ENCODE peak calls at places on chromosomes 6 and 20, in ten cellular contexts. J, X, D, U, F, Z, Y, B, H and G are unnamed samples.

GRCh38 chr6:17389274-17389847 is 4.0 kb upstream of the CAP2 start:
- DNase-seq in D (no peak), Y (no peak), F (no peak), H (no peak), J (no peak), X (no peak), B (no peak), Z (no peak), U (no peak), G (no peak)

GRCh38 chr20:35563834-35564233 is 22.0 kb downstream of the ERGIC3 start:
- DNase-seq in Z (no peak), Y (no peak), F (no peak), X (no peak), U (no peak), B (no peak), D (no peak), H (no peak), J (no peak), G (no peak)

GRCh38 chr6:127366281-127367022 is 23.0 kb upstream of the ECHDC1 start:
- DNase-seq in H (no peak), X (no peak), F (no peak), Y (peak), J (no peak), D (no peak), Z (no peak), B (no peak), U (no peak), G (no peak)

GRCh38 chr6:90120327-90120726 is 176.3 kb downstream of the BACH2 start:
- DNase-seq in J (no peak), B (no peak), H (no peak), D (no peak), U (no peak), F (no peak), X (no peak), Y (no peak), Z (no peak), G (no peak)

GRCh38 chr6:104630955-104631354 is 228.8 kb downstream of the HACE1 start:
- DNase-seq in D (no peak), Z (no peak), J (no peak), H (no peak), U (no peak), B (no peak), X (no peak), F (no peak), Y (no peak), G (no peak)

GRCh38 chr6:32967151-32968091 is 973 bp upstream of the BRD2 start:
- DNase-seq in H (no peak), B (no peak), Z (no peak), D (no peak), F (no peak), Y (no peak), J (no peak), X (peak), U (no peak), G (no peak)

GRCh38 chr20:64077094-64077493 is 2.2 kb downstream of the RGS19 start:
- DNase-seq in U (no peak), F (no peak), D (no peak), X (no peak), J (peak), Y (no peak), Z (no peak), H (no peak), B (no peak), G (peak)

GRCh38 chr20:35891375-35891774 is 62.9 kb downstream of the SCAND1 start:
- DNase-seq in X (no peak), U (no peak), F (no peak), J (no peak), H (no peak), Z (no peak), Y (no peak), B (no peak), D (no peak), G (no peak)

GRCh38 chr20:63295018-63295417 is 2.0 kb downstream of the COL20A1 start:
- DNase-seq in Y (no peak), Z (no peak), X (no peak), U (no peak), J (no peak), D (no peak), B (no peak), F (no peak), H (no peak), G (no peak)

GRCh38 chr6:33417127-33417902 is 592 bp downstream of the CUTA start:
- DNase-seq in U (peak), F (no peak), D (no peak), X (no peak), Y (no peak), B (no peak), Z (no peak), J (no peak), H (no peak), G (no peak)

GRCh38 chr6:143506620-143507019 is 4.9 kb downstream of the FUCA2 start:
- DNase-seq in X (no peak), D (no peak), H (no peak), J (no peak), Y (no peak), U (no peak), F (no peak), B (no peak), Z (no peak), G (no peak)

GRCh38 chr6:113630738-113631535 is 226.2 kb upstream of the MARCKS start:
- DNase-seq in D (no peak), X (no peak), Z (peak), Y (no peak), J (no peak), H (no peak), U (no peak), F (no peak), B (no peak), G (no peak)